ENCODE peak calls at places on chromosomes 12 and 14, in seven cellular contexts. A is CD4-positive, alpha-beta T cell; B is psoas muscle; Z is CD4-positive, alpha-beta memory T cell; U is spleen; E is GM23248; T is gastrocnemius medialis. W is an unnamed sample.
A peak's percentile ranks its signal among the peaks of the same experiment; 100 is the strongest.

GRCh38 chr12:49902399-49903350 is 1.0 kb downstream of the FAIM2 start:
- DNase-seq in A (no peak), E (no peak), Z (no peak), B (peak; percentile 48), U (peak; percentile 59), T (no peak), W (no peak)

GRCh38 chr12:93089805-93090569 is 160.9 kb upstream of the EEA1 start:
- DNase-seq in U (no peak), Z (no peak), T (no peak), B (no peak), A (no peak), E (peak; percentile 68), W (no peak)

GRCh38 chr12:54217309-54217661 is 28.5 kb upstream of the SMUG1 start:
- DNase-seq in Z (no peak), T (no peak), B (no peak), A (no peak), U (no peak), E (no peak), W (no peak)

GRCh38 chr12:108722992-108723766 is 8.1 kb downstream of the CORO1C start:
- DNase-seq in Z (no peak), E (peak; percentile 92), T (no peak), U (no peak), A (no peak), B (no peak), W (no peak)

GRCh38 chr14:92456215-92457017 is 57.2 kb upstream of the RIN3 start:
- DNase-seq in B (peak; percentile 70), T (no peak), Z (no peak), U (peak; percentile 91), A (no peak), E (peak; percentile 90), W (no peak)

GRCh38 chr12:91958816-91959215 is 186.8 kb downstream of the BTG1 start:
- DNase-seq in U (no peak), B (no peak), E (peak; percentile 72), A (no peak), T (no peak), Z (no peak), W (no peak)

GRCh38 chr12:132282950-132283771 is 46.2 kb downstream of the GALNT9 start:
- DNase-seq in E (no peak), U (no peak), B (peak; percentile 30), T (no peak), A (no peak), Z (peak; percentile 57), W (no peak)

GRCh38 chr14:22112004-22112403 is 438.4 kb upstream of the OR4E1 start:
- DNase-seq in B (no peak), T (no peak), U (no peak), A (peak; percentile 27), Z (no peak), E (no peak), W (peak; percentile 22)

GRCh38 chr12:5013206-5013830 is 30.4 kb upstream of the KCNA5 start:
- DNase-seq in Z (no peak), B (no peak), T (peak; percentile 38), U (no peak), A (no peak), E (no peak), W (no peak)

GRCh38 chr12:27272375-27273028 is 28.4 kb downstream of the STK38L start:
- DNase-seq in B (no peak), A (no peak), Z (no peak), U (no peak), T (no peak), E (no peak), W (no peak)

GRCh38 chr14:55340482-55340881 is 69.3 kb downstream of the FBXO34 start:
- DNase-seq in U (no peak), T (peak; percentile 38), E (no peak), Z (no peak), A (no peak), B (no peak), W (no peak)

GRCh38 chr14:88554458-88555286 is at the start of gene PTPN21:
- DNase-seq in Z (peak; percentile 33), E (peak; percentile 88), B (peak; percentile 89), U (peak; percentile 82), T (peak; percentile 51), A (no peak), W (peak; percentile 17)

GRCh38 chr12:3257411-3257810 is 180.2 kb downstream of the TSPAN9 start:
- DNase-seq in A (no peak), Z (no peak), U (no peak), E (no peak), B (no peak), T (no peak), W (no peak)

GRCh38 chr14:37150414-37150813 is 22.0 kb downstream of the SLC25A21 start:
- DNase-seq in E (peak; percentile 63), U (no peak), A (no peak), Z (no peak), B (no peak), T (no peak), W (no peak)

GRCh38 chr12:129902371-129903091 is 1.3 kb downstream of the TMEM132D start:
- DNase-seq in U (no peak), A (no peak), B (no peak), Z (no peak), T (no peak), E (no peak), W (no peak)

GRCh38 chr12:102948941-102949352 is 8.5 kb upstream of the ASCL1 start:
- DNase-seq in A (peak; percentile 36), U (no peak), T (no peak), Z (no peak), E (peak; percentile 47), B (no peak), W (no peak)

GRCh38 chr12:124428136-124428791 is 133.4 kb downstream of the RFLNA start:
- DNase-seq in Z (no peak), E (peak; percentile 96), B (peak; percentile 82), U (no peak), A (no peak), T (no peak), W (no peak)

GRCh38 chr14:54567634-54568561 is 970 bp downstream of the SAMD4A start:
- DNase-seq in T (peak; percentile 35), B (peak; percentile 72), U (peak; percentile 92), Z (peak; percentile 71), E (peak; percentile 72), A (peak; percentile 20), W (peak; percentile 11)

GRCh38 chr12:113932411-113933196 is 33.5 kb downstream of the RBM19 start:
- DNase-seq in Z (no peak), B (peak; percentile 72), T (no peak), A (no peak), U (no peak), E (peak; percentile 14), W (no peak)

GRCh38 chr14:104227806-104228205 is 89.4 kb downstream of the KIF26A start:
- DNase-seq in E (no peak), B (peak; percentile 6), Z (no peak), A (no peak), U (peak; percentile 16), T (no peak), W (no peak)

GRCh38 chr12:26863515-26863914 is 30.5 kb upstream of the ITPR2 start:
- DNase-seq in E (peak; percentile 32), B (no peak), U (no peak), A (no peak), Z (no peak), T (no peak), W (no peak)

GRCh38 chr14:19920021-19920657 is at the start of gene OR4K5:
- DNase-seq in T (no peak), E (no peak), Z (no peak), B (no peak), U (no peak), A (no peak), W (no peak)

GRCh38 chr14:59465570-59466150 is 480 bp upstream of the GPR135 start:
- DNase-seq in U (no peak), B (no peak), E (no peak), T (no peak), Z (peak; percentile 55), A (no peak), W (no peak)

GRCh38 chr12:116609715-116610114 is 50.5 kb downstream of the MAP1LC3B2 start:
- DNase-seq in B (no peak), E (peak; percentile 24), Z (no peak), T (no peak), A (peak; percentile 10), U (no peak), W (peak; percentile 14)

GRCh38 chr12:105742567-105742874 is 396.2 kb downstream of the NUAK1 start:
- DNase-seq in E (peak; percentile 30), U (no peak), T (no peak), A (no peak), B (no peak), Z (no peak), W (no peak)

GRCh38 chr12:94650143-94651056 is at the start of gene TMCC3:
- DNase-seq in T (peak; percentile 53), U (peak; percentile 91), A (no peak), Z (no peak), E (peak; percentile 62), B (peak; percentile 86), W (no peak)

GRCh38 chr12:3186546-3187237 is 109.5 kb downstream of the TSPAN9 start:
- DNase-seq in A (no peak), E (no peak), B (peak; percentile 6), Z (no peak), T (no peak), U (no peak), W (no peak)

GRCh38 chr12:110846615-110847566 is at the start of gene CCDC63:
- DNase-seq in U (peak; percentile 86), B (peak; percentile 71), E (peak; percentile 60), T (peak; percentile 27), A (no peak), Z (no peak), W (peak; percentile 14)

GRCh38 chr14:100292301-100292775 is 13.9 kb downstream of the SLC25A29 start:
- DNase-seq in E (no peak), Z (no peak), T (no peak), B (peak; percentile 41), A (no peak), U (peak; percentile 67), W (no peak)
- H3K9me3 ChIP-seq in E (no peaks in the 10 kb centered on the region), Z (no peaks in the 10 kb centered on the region), T (no peaks in the 10 kb centered on the region), B (no peaks in the 10 kb centered on the region), A (no peaks in the 10 kb centered on the region), U (no peaks in the 10 kb centered on the region), W (no peaks in the 10 kb centered on the region)

GRCh38 chr12:60602601-60603000 is 1006.8 kb downstream of the SLC16A7 start:
- DNase-seq in U (no peak), E (no peak), Z (no peak), A (no peak), T (no peak), B (no peak), W (no peak)
- H3K9me3 ChIP-seq in U (peaks cover 51% of the 10 kb centered on the region), E (no peaks in the 10 kb centered on the region), Z (no peaks in the 10 kb centered on the region), A (no peaks in the 10 kb centered on the region), T (no peaks in the 10 kb centered on the region), B (no peaks in the 10 kb centered on the region), W (no peaks in the 10 kb centered on the region)

GRCh38 chr12:34406228-34406995 is 384.1 kb downstream of the ALG10 start:
- DNase-seq in Z (no peak), T (no peak), B (peak; percentile 23), E (no peak), A (no peak), U (peak; percentile 54), W (peak; percentile 2)
- H3K9me3 ChIP-seq in Z (peaks cover 37% of the 10 kb centered on the region), T (no peaks in the 10 kb centered on the region), B (peaks cover 24% of the 10 kb centered on the region), E (no peaks in the 10 kb centered on the region), A (peaks cover 65% of the 10 kb centered on the region), U (peaks cover 100% of the 10 kb centered on the region), W (peaks cover 4% of the 10 kb centered on the region)

DNA sequence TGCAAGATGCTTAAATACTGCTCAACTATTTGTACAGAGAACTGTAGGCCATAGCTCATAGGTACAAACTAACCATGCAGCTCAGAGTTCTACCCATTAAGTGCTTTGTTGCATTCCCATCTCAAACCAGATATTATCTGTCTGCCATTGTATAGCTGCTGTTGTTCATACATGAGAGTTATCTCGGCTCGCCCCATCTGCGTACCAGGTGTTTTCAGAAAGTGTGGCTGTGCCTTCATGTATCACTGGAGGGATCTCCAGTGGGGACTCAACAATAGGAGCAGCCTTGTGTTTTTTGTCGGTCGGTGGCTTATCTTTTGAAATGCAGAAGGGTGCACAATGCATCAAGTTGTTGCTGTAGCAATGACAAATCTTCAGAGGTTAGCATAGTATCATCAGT is 678.3 kb downstream of the RERGL start:
- DNase-seq in B (no peak), Z (no peak), T (no peak), E (no peak), A (no peak), U (no peak), W (no peak)
- H3K9me3 ChIP-seq in B (peaks cover 11% of the 10 kb centered on the region), Z (peaks cover 4% of the 10 kb centered on the region), T (no peaks in the 10 kb centered on the region), E (no peaks in the 10 kb centered on the region), A (no peaks in the 10 kb centered on the region), U (peaks cover 40% of the 10 kb centered on the region), W (no peaks in the 10 kb centered on the region)

W was measured in T-helper 17 cell.